ENCODE peak calls at places on chromosomes 7 and 10, in ten cellular contexts. E, G, P, Q, A, S, Z, T, N and D are unnamed samples. For H3K36me3, the result is how much of the 10 kb centered on the place peaks cover.

GRCh38 chr7:64407148-64407547 is 93.4 kb downstream of the ZNF736 start:
- DNase-seq in E (no peak), P (no peak), Q (no peak), G (no peak), Z (no peak), A (no peak), N (no peak), T (no peak), S (no peak), D (no peak)

GRCh38 chr7:119969054-119969453 is 303.9 kb upstream of the KCND2 start:
- DNase-seq in P (no peak), E (no peak), A (peak), S (no peak), N (no peak), Z (no peak), T (no peak), G (no peak), Q (no peak), D (no peak)

GRCh38 chr10:100184426-100185219 is 1.2 kb downstream of the ERLIN1 start:
- DNase-seq in A (no peak), G (peak), Z (no peak), E (no peak), S (no peak), Q (no peak), T (no peak), N (no peak), P (no peak), D (peak)

GRCh38 chr7:49980414-49980813 is 112.6 kb downstream of the ZPBP start:
- DNase-seq in Q (no peak), P (no peak), A (no peak), T (no peak), N (no peak), E (no peak), G (no peak), Z (no peak), S (no peak), D (no peak)

GRCh38 chr10:3361640-3362039 is 189.1 kb upstream of the PITRM1 start:
- DNase-seq in T (no peak), G (no peak), A (no peak), Z (no peak), N (no peak), S (no peak), E (no peak), P (no peak), Q (no peak), D (no peak)

GRCh38 chr10:13110908-13111307 is 10.9 kb downstream of the OPTN start:
- DNase-seq in S (no peak), N (no peak), Q (no peak), P (no peak), E (no peak), A (no peak), Z (no peak), G (no peak), T (no peak), D (no peak)

GRCh38 chr7:72435366-72435765 is 23.2 kb upstream of the CALN1 start:
- DNase-seq in P (no peak), A (no peak), Q (no peak), S (no peak), N (no peak), T (no peak), G (no peak), E (peak), Z (no peak), D (no peak)

GRCh38 chr7:28155964-28156363 is 24.6 kb downstream of the JAZF1 start:
- DNase-seq in S (no peak), N (no peak), Z (no peak), P (no peak), G (peak), E (no peak), T (no peak), Q (no peak), A (peak), D (no peak)

GRCh38 chr7:76513817-76514799 is 3.8 kb downstream of the UPK3B start:
- DNase-seq in Z (peak), A (no peak), P (no peak), E (no peak), N (no peak), Q (no peak), G (no peak), T (no peak), S (peak), D (no peak)

GRCh38 chr10:2949948-2950354 is 117.4 kb upstream of the PFKP start:
- DNase-seq in P (no peak), A (peak), N (no peak), Z (no peak), S (no peak), E (no peak), T (no peak), G (peak), Q (no peak), D (peak)

GRCh38 chr10:29163746-29164145 is 125.1 kb upstream of the LYZL1 start:
- DNase-seq in N (no peak), T (no peak), G (peak), S (no peak), E (no peak), P (no peak), Q (no peak), A (peak), Z (no peak), D (no peak)

GRCh38 chr7:66146701-66147100 is 32.1 kb downstream of the CRCP start:
- DNase-seq in A (no peak), Q (no peak), E (no peak), N (no peak), G (peak), T (no peak), P (no peak), S (no peak), Z (no peak), D (peak)
- H3K36me3 ChIP-seq in A (under half), Q (half or more), E (under half), N (half or more), G (under half), T (under half), P (half or more), S (under half), Z (under half), D (half or more)

GRCh38 chr10:86958831-86959736 is 685 bp downstream of the SNCG start:
- DNase-seq in Q (no peak), N (no peak), S (peak), T (no peak), A (peak), Z (peak), E (peak), P (no peak), G (peak), D (no peak)
- H3K4me3 ChIP-seq in Q (peak), N (peak), S (peak), T (no peak), A (no peak), Z (peak), E (peak), P (no peak), G (no peak), D (no peak)

GRCh38 chr7:45067582-45067981 is 21.2 kb downstream of the NACAD start:
- DNase-seq in Q (no peak), N (no peak), A (no peak), P (no peak), Z (no peak), E (no peak), G (no peak), T (no peak), S (no peak), D (no peak)
- H3K36me3 ChIP-seq in Q (half or more), N (half or more), A (under half), P (half or more), Z (under half), E (under half), G (half or more), T (half or more), S (half or more), D (under half)

GRCh38 chr7:41698114-41698513 is 4.8 kb downstream of the INHBA start:
- DNase-seq in A (no peak), T (no peak), P (no peak), Q (no peak), N (no peak), E (no peak), S (no peak), G (peak), Z (no peak), D (no peak)

GRCh38 chr7:41700044-41700471 is 2.8 kb downstream of the INHBA start:
- DNase-seq in G (peak), S (no peak), Z (peak), A (no peak), Q (no peak), T (no peak), E (no peak), P (no peak), N (no peak), D (no peak)

GRCh38 chr7:41698726-41699125 is 4.2 kb downstream of the INHBA start:
- DNase-seq in N (no peak), S (no peak), E (no peak), Q (no peak), T (no peak), P (no peak), A (peak), Z (no peak), G (peak), D (no peak)

GRCh38 chr7:41701068-41701467 is 1.8 kb downstream of the INHBA start:
- DNase-seq in Q (no peak), A (no peak), T (no peak), P (no peak), S (no peak), Z (no peak), N (no peak), G (no peak), E (no peak), D (no peak)

DNA sequence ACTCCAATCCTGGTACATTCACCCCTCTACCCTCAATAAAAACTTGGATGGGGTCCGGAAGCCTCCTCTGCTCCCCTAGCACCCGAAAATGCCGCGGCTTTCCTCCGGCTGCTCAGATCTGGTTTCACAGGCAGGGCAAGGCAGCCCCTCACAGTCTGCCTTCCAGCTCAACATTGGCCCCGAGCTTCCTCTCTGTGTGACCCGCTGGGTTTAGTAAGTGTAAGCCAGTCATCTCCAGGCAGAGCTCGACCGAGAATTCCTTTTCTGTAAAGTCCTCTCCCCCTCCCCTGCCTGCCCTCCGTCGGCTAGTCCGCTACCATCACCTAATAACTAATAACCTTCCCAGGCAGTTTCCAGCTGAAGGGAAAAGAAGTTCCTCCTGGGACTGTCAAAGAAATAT is 3.4 kb downstream of the INHBA start:
- DNase-seq in Q (no peak), A (no peak), S (no peak), E (no peak), N (no peak), G (peak), T (no peak), P (no peak), Z (peak), D (peak)
- H3K4me3 ChIP-seq in Q (peak), A (peak), S (peak), E (peak), N (peak), G (peak), T (no peak), P (peak), Z (peak), D (peak)

GRCh38 chr7:98907570-98907969 is 29.2 kb downstream of the TRRAP start:
- DNase-seq in Q (no peak), A (no peak), S (no peak), Z (no peak), E (no peak), N (no peak), P (no peak), T (no peak), G (no peak), D (no peak)
- H3K36me3 ChIP-seq in Q (half or more), A (half or more), S (half or more), Z (under half), E (under half), N (half or more), P (half or more), T (half or more), G (half or more), D (half or more)

DNA sequence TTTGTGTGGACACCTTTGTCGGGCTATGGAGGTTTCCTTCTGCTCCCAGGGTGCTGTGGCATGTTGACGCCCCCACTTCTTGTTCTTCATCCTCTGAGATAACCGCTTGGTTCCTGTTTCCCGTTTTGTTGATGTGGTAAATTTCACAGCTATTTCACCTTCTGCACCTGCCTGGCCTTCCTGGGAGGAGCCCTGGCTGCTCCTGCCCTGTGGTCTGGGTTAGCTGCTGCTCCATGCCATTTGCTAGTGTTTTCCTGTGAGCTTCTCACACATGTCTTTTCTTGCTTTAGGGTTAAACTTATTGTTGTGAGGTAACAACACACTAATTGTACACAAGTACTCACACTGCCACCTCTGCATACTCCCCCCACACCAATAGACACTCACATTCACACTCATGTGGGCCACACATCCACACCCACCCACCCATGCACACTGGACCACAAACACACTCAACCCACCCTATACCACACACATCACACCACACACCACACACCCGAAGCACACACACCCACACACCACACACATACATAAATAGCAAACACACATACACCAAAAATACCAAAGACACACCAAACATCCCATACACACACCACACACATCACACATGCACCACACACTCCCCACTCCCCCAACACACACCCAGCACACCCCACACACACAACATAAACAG is 46.6 kb upstream of the MSMB start:
- DNase-seq in Z (no peak), P (no peak), G (no peak), S (no peak), E (no peak), Q (no peak), N (no peak), T (peak), A (no peak), D (no peak)
- H3K4me3 ChIP-seq in Z (no peak), P (no peak), G (no peak), S (no peak), E (no peak), Q (no peak), N (no peak), T (peak), A (no peak), D (no peak)